ENCODE peak calls at places on chromosomes 3 and 15, in seven cellular contexts. S is AG10803; G is astrocyte of the spinal cord; Z is mesothelial cell of epicardium; R is stimulated activated CD4-positive, alpha-beta T cell treated with anti-CD3 and anti-CD28 coated beads, TNF-alpha, amount 100 ng/mL, for 48 hours; L is EH; P is PC-3. Y is an unnamed sample.

GRCh38 chr15:96870510-96871039 is 540.1 kb downstream of the NR2F2 start:
- DNase-seq in S (no peak), G (no peak), Z (no peak), R (no peak), L (no peak), P (no peak), Y (no peak)

GRCh38 chr3:99532246-99532645 is 106.1 kb upstream of the COL8A1 start:
- DNase-seq in S (peak), G (peak), Z (no peak), R (no peak), L (peak), P (peak), Y (peak)

GRCh38 chr3:23540600-23540999 is 265.2 kb upstream of the UBE2E1 start:
- DNase-seq in S (no peak), G (no peak), Z (no peak), R (no peak), L (no peak), P (no peak), Y (no peak)

GRCh38 chr3:112413074-112413473 is 80.1 kb downstream of the CD200 start:
- DNase-seq in S (no peak), G (no peak), Z (no peak), R (no peak), L (no peak), P (no peak), Y (no peak)

GRCh38 chr3:39812537-39812936 is 3.1 kb downstream of the MYRIP start:
- DNase-seq in S (no peak), G (no peak), Z (no peak), R (no peak), L (peak), P (no peak), Y (no peak)

GRCh38 chr15:94230886-94231727 is at the start of gene MCTP2:
- DNase-seq in S (peak), G (peak), Z (peak), R (peak), L (peak), P (peak), Y (no peak)

GRCh38 chr15:79863886-79864285 is 32.9 kb downstream of the MTHFS start:
- DNase-seq in S (peak), G (peak), Z (no peak), R (no peak), L (peak), P (peak), Y (no peak)

GRCh38 chr15:31016446-31016915 is 25.1 kb upstream of the MTMR10 start:
- DNase-seq in S (peak), G (peak), Z (no peak), R (no peak), L (peak), P (no peak), Y (no peak)

GRCh38 chr3:97935842-97936241 is 36.4 kb downstream of the RIOX2 start:
- DNase-seq in S (no peak), G (no peak), Z (no peak), R (no peak), L (no peak), P (peak), Y (no peak)

GRCh38 chr3:64655160-64655559 is 32.6 kb downstream of the ADAMTS9 start:
- DNase-seq in S (no peak), G (no peak), Z (no peak), R (no peak), L (no peak), P (no peak), Y (no peak)

GRCh38 chr3:196942915-196943277 is 568 bp upstream of the NCBP2 start:
- DNase-seq in S (no peak), G (no peak), Z (no peak), R (no peak), L (peak), P (no peak), Y (no peak)

GRCh38 chr3:172476339-172476738 is 28.1 kb upstream of the GHSR start:
- DNase-seq in S (no peak), G (no peak), Z (no peak), R (no peak), L (no peak), P (no peak), Y (no peak)

GRCh38 chr15:56868251-56868650 is 50.2 kb upstream of the TCF12 start:
- DNase-seq in S (no peak), G (no peak), Z (no peak), R (no peak), L (no peak), P (no peak), Y (no peak)

GRCh38 chr3:149620291-149621020 is 37.4 kb downstream of the WWTR1 start:
- DNase-seq in S (peak), G (peak), Z (no peak), R (no peak), L (peak), P (peak), Y (no peak)

GRCh38 chr3:15055019-15055557 is 10.0 kb downstream of the MRPS25 start:
- DNase-seq in S (peak), G (peak), Z (no peak), R (peak), L (peak), P (no peak), Y (peak)

GRCh38 chr15:67531379-67532059 is 10.6 kb downstream of the C15orf61 start:
- DNase-seq in S (peak), G (no peak), Z (no peak), R (no peak), L (peak), P (peak), Y (no peak)

GRCh38 chr3:169662215-169663070 is 1.1 kb downstream of the MECOM start:
- DNase-seq in S (peak), G (peak), Z (peak), R (no peak), L (peak), P (peak), Y (no peak)

Y was measured in GM12864.